ENCODE peak calls at places on chromosomes 1 and 21, in six cellular contexts. G is trophoblast cell, M is H9, F is H1, I is mesenchymal stem cell, V is IMR-90. K is an unnamed sample.

GRCh38 chr1:219626865-219627264 is 14.0 kb upstream of the ZC3H11B start:
- DNase-seq in I (no peak), G (no peak), V (no peak), F (no peak), M (no peak), K (no peak)

GRCh38 chr1:98468111-98468717 is 193.3 kb upstream of the SNX7 start:
- DNase-seq in V (peak; percentile 81), I (peak; percentile 65), G (peak; percentile 12), M (no peak), F (no peak), K (peak; percentile 32)

GRCh38 chr1:27299385-27300252 is 22.3 kb upstream of the TMEM222 start:
- DNase-seq in I (peak; percentile 99), G (peak; percentile 45), M (peak; percentile 79), V (peak; percentile 100), F (no peak), K (peak; percentile 56)

GRCh38 chr21:46207006-46207919 is 21.3 kb downstream of the LSS start:
- DNase-seq in F (no peak), V (no peak), M (no peak), I (no peak), G (no peak), K (no peak)

GRCh38 chr1:231493421-231494185 is 34.9 kb upstream of the TSNAX start:
- DNase-seq in M (no peak), G (peak; percentile 61), I (peak; percentile 28), F (no peak), V (peak; percentile 45), K (no peak)

GRCh38 chr1:74717626-74718025 is 15.2 kb downstream of the CRYZ start:
- DNase-seq in I (no peak), F (no peak), M (no peak), G (no peak), V (no peak), K (no peak)

GRCh38 chr1:27102707-27103468 is 52.0 kb downstream of the SLC9A1 start:
- DNase-seq in V (peak; percentile 40), G (peak; percentile 56), I (peak; percentile 63), F (peak; percentile 100), M (peak; percentile 88), K (peak; percentile 78)

GRCh38 chr1:53047737-53048344 is 14.2 kb upstream of the PODN start:
- DNase-seq in I (peak; percentile 72), F (no peak), G (no peak), M (no peak), V (peak; percentile 94), K (no peak)

GRCh38 chr1:172885411-172885810 is 165.3 kb downstream of the TNFSF18 start:
- DNase-seq in M (no peak), V (no peak), I (no peak), F (no peak), G (no peak), K (no peak)

GRCh38 chr1:54836594-54836993 is 35.5 kb upstream of the TTC22 start:
- DNase-seq in G (no peak), I (no peak), F (peak; percentile 37), V (no peak), M (no peak), K (no peak)

GRCh38 chr1:238465449-238465848 is 574.7 kb upstream of the ZP4 start:
- DNase-seq in V (peak; percentile 6), F (no peak), G (no peak), I (peak; percentile 6), M (no peak), K (no peak)

GRCh38 chr1:177209357-177209756 is 38.6 kb downstream of the BRINP2 start:
- DNase-seq in V (peak; percentile 100), F (no peak), M (no peak), I (peak; percentile 100), G (no peak), K (no peak)
- H4K91ac ChIP-seq in V (no peak overlapping the region), F (no peak overlapping the region), M (no peak overlapping the region), I (no peak overlapping the region), G (no peak overlapping the region), K (no peak overlapping the region)

GRCh38 chr1:46486432-46487015 is 3.1 kb upstream of the DMBX1 start:
- DNase-seq in I (no peak), V (no peak), G (no peak), M (no peak), F (no peak), K (no peak)
- H4K91ac ChIP-seq in I (no peak overlapping the region), V (no peak overlapping the region), G (no peak overlapping the region), M (no peak overlapping the region), F (no peak overlapping the region), K (no peak overlapping the region)

DNA sequence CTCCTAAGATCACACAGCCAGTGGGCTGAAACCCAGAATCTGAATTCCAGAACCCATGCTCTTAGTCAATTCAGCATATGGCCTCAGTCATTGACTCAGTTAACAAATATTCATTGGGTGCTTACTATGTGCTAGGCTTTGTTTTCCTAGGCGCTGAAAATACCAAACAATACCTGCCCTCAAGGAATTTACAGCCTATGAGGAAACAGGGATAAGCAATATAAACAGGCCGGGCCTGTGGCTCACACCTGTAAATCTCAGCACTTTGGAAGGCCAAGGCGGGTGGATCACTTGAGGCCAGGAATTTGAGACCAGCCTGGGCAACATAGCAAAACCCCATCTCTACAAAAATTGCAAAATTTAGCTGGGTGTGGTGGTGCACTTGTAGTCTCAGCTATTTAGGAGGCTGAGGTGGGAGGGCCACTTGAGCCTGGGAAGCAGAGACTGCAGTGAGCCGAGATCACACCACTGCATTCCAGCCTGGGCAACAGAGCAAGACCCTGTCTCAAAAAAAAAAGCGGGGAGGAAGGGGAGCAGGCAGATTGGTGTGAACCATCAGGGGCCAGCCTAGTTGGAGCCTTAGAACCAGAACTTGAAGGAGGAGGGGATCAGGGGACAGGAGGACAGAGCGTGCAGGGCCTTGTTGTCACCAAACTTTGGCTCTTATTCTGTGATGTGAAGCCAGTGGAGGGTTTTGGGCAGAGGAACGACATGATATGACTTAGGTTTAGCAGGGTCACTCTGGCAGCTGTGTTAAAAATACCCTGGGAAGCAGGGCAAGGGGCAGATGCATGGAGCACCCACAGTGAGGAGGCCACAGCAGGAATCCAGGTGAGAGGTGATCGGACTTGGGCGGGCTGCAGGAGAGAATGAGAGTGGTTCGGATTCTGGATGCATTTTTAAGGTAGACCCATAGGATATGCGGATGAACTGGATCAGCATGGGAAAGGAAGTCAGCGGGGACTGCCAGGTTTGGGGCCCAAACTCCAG is 5.8 kb downstream of the TINAGL1 start:
- DNase-seq in V (no peak), G (peak; percentile 92), I (no peak), F (no peak), M (no peak), K (no peak)
- H4K91ac ChIP-seq in V (no peak overlapping the region), G (peak overlapping the region; percentile 22), I (no peak overlapping the region), F (no peak overlapping the region), M (no peak overlapping the region), K (peak overlapping the region; percentile 19)

GRCh38 chr1:162301696-162302095 is 75.0 kb downstream of the SPATA46 start:
- DNase-seq in G (peak; percentile 30), M (no peak), F (no peak), I (no peak), V (no peak), K (no peak)

GRCh38 chr1:162302246-162302645 is 74.4 kb downstream of the SPATA46 start:
- DNase-seq in M (no peak), I (no peak), V (no peak), G (no peak), F (no peak), K (no peak)

GRCh38 chr1:162300057-162300917 is 76.4 kb downstream of the SPATA46 start:
- DNase-seq in V (no peak), I (no peak), F (no peak), G (no peak), M (no peak), K (no peak)

GRCh38 chr1:162304736-162305135 is 71.9 kb downstream of the SPATA46 start:
- DNase-seq in I (no peak), V (no peak), F (no peak), G (no peak), M (no peak), K (no peak)

GRCh38 chr1:162302660-162303344 is 73.9 kb downstream of the SPATA46 start:
- DNase-seq in F (no peak), V (peak; percentile 73), G (no peak), I (no peak), M (no peak), K (no peak)
- H4K91ac ChIP-seq in F (no peak overlapping the region), V (no peak overlapping the region), G (no peak overlapping the region), I (no peak overlapping the region), M (no peak overlapping the region), K (no peak overlapping the region)

GRCh38 chr1:218048828-218049227 is 236.3 kb upstream of the RRP15 start:
- DNase-seq in V (no peak), I (no peak), M (no peak), G (no peak), F (no peak), K (no peak)
- H4K91ac ChIP-seq in V (no peak overlapping the region), I (no peak overlapping the region), M (no peak overlapping the region), G (no peak overlapping the region), F (no peak overlapping the region), K (no peak overlapping the region)

GRCh38 chr1:77970192-77970591 is 8.7 kb downstream of the FUBP1 start:
- DNase-seq in F (no peak), I (no peak), V (no peak), G (no peak), M (no peak), K (no peak)
- H4K91ac ChIP-seq in F (no peak overlapping the region), I (no peak overlapping the region), V (no peak overlapping the region), G (no peak overlapping the region), M (no peak overlapping the region), K (no peak overlapping the region)

K was measured in neuronal stem cell.